ENCODE peak calls at places on chromosomes 2 and 18, in five cellular contexts. K is astrocyte, G is MM.1S, P is endothelial cell of umbilical vein, B is mammary epithelial cell. M is an unnamed sample. For H3K4me1, the result is how much of the 10 kb centered on the place peaks cover.

GRCh38 chr2:98643496-98644100 is 35.2 kb downstream of the UNC50 start:
- DNase-seq in K (no peak), G (no peak), P (no peak), B (no peak), M (peak)

GRCh38 chr2:99279969-99280695 is 20.9 kb downstream of the LYG1 start:
- DNase-seq in K (no peak), G (no peak), P (no peak), B (no peak), M (peak)

GRCh38 chr2:54760310-54760709 is 36.8 kb downstream of the EML6 start:
- DNase-seq in K (no peak), G (peak), P (no peak), B (no peak), M (no peak)

GRCh38 chr2:201907128-201907886 is 101.0 kb downstream of the CDK15 start:
- DNase-seq in K (peak), G (no peak), P (no peak), B (no peak), M (no peak)

GRCh38 chr2:19336781-19337180 is 21.6 kb downstream of the OSR1 start:
- DNase-seq in K (no peak), G (no peak), P (no peak), B (no peak), M (no peak)

GRCh38 chr18:77133920-77134496 is 1.4 kb upstream of the MBP start:
- DNase-seq in K (no peak), G (no peak), P (no peak), B (no peak), M (no peak)

GRCh38 chr2:953975-954686 is 3.5 kb downstream of the SNTG2 start:
- DNase-seq in K (peak), G (no peak), P (no peak), B (no peak), M (peak)

GRCh38 chr2:218582085-218582484 is 13.4 kb downstream of the CNOT9 start:
- DNase-seq in K (peak), G (no peak), P (peak), B (peak), M (peak)

GRCh38 chr18:10370716-10371115 is 83.7 kb upstream of the APCDD1 start:
- DNase-seq in K (no peak), G (no peak), P (no peak), B (no peak), M (no peak)

GRCh38 chr2:160583162-160583522 is 89.5 kb upstream of the RBMS1 start:
- DNase-seq in K (peak), G (no peak), P (peak), B (no peak), M (peak)

GRCh38 chr2:184689633-184690032 is 91.3 kb downstream of the ZNF804A start:
- DNase-seq in K (no peak), G (no peak), P (no peak), B (no peak), M (peak)

GRCh38 chr2:142037744-142038143 is 93.1 kb downstream of the LRP1B start:
- DNase-seq in K (peak), G (no peak), P (no peak), B (peak), M (peak)

GRCh38 chr2:141062016-141062415 is 1068.8 kb downstream of the LRP1B start:
- DNase-seq in K (no peak), G (no peak), P (no peak), B (no peak), M (no peak)

GRCh38 chr2:44075536-44075935 is 79.7 kb upstream of the LRPPRC start:
- DNase-seq in K (peak), G (no peak), P (no peak), B (no peak), M (peak)

GRCh38 chr2:24886640-24887324 is 33.3 kb downstream of the ADCY3 start:
- DNase-seq in K (peak), G (no peak), P (peak), B (no peak), M (no peak)

GRCh38 chr2:73089270-73090030 is 17.9 kb upstream of the SFXN5 start:
- DNase-seq in K (peak), G (no peak), P (peak), B (peak), M (peak)

GRCh38 chr2:27828305-27828704 is 56.8 kb downstream of the MRPL33 start:
- DNase-seq in K (no peak), G (no peak), P (no peak), B (no peak), M (no peak)

GRCh38 chr2:78355967-78356366 is 669.5 kb upstream of the REG3G start:
- DNase-seq in K (no peak), G (no peak), P (no peak), B (no peak), M (no peak)

GRCh38 chr2:72561621-72562318 is 264.1 kb downstream of the EXOC6B start:
- DNase-seq in K (peak), G (no peak), P (peak), B (peak), M (peak)

GRCh38 chr2:220051716-220052115 is 424.3 kb downstream of the SLC4A3 start:
- DNase-seq in K (no peak), G (no peak), P (no peak), B (no peak), M (no peak)

GRCh38 chr2:7707723-7708122 is 790.5 kb downstream of the RNF144A start:
- DNase-seq in K (peak), G (no peak), P (no peak), B (peak), M (peak)

GRCh38 chr2:9310390-9310789 is 103.8 kb downstream of the ASAP2 start:
- DNase-seq in K (peak), G (no peak), P (peak), B (peak), M (peak)

GRCh38 chr2:179239194-179239593 is 25.4 kb downstream of the SESTD1 start:
- DNase-seq in K (peak), G (peak), P (peak), B (peak), M (no peak)

GRCh38 chr2:21234721-21235120 is 111.0 kb downstream of the TDRD15 start:
- DNase-seq in K (no peak), G (no peak), P (no peak), B (no peak), M (no peak)

GRCh38 chr2:199810422-199811250 is 40.4 kb downstream of the FTCDNL1 start:
- DNase-seq in K (no peak), G (no peak), P (no peak), B (no peak), M (peak)

GRCh38 chr2:160293401-160293911 is 93.4 kb upstream of the ITGB6 start:
- DNase-seq in K (peak), G (no peak), P (no peak), B (peak), M (peak)

GRCh38 chr2:109129921-109130725 is 1.1 kb downstream of the SH3RF3 start:
- DNase-seq in K (peak), G (peak), P (peak), B (no peak), M (peak)

GRCh38 chr2:36613801-36614200 is 15.8 kb upstream of the FEZ2 start:
- DNase-seq in K (no peak), G (no peak), P (no peak), B (no peak), M (peak)

GRCh38 chr2:29084561-29084960 is 10.2 kb upstream of the PCARE start:
- DNase-seq in K (no peak), G (no peak), P (no peak), B (no peak), M (no peak)

GRCh38 chr2:62292190-62292589 is 96.3 kb downstream of the B3GNT2 start:
- DNase-seq in K (peak), G (no peak), P (no peak), B (peak), M (peak)

GRCh38 chr18:42275949-42276730 is 321.1 kb downstream of the PIK3C3 start:
- DNase-seq in K (no peak), G (no peak), P (no peak), B (no peak), M (no peak)

GRCh38 chr18:31303771-31304170 is 14.2 kb upstream of the DSG1 start:
- DNase-seq in K (peak), G (no peak), P (peak), B (no peak), M (no peak)

GRCh38 chr2:38835015-38835601 is 40.6 kb downstream of the DHX57 start:
- DNase-seq in K (no peak), G (peak), P (peak), B (peak), M (peak)

GRCh38 chr2:7681852-7682461 is 764.7 kb downstream of the RNF144A start:
- DNase-seq in K (no peak), G (no peak), P (no peak), B (no peak), M (no peak)

GRCh38 chr2:234404957-234405356 is 91.9 kb downstream of the ARL4C start:
- DNase-seq in K (no peak), G (no peak), P (peak), B (no peak), M (no peak)

GRCh38 chr2:106095478-106096392 is 98.4 kb downstream of the UXS1 start:
- DNase-seq in K (no peak), G (no peak), P (no peak), B (no peak), M (no peak)

GRCh38 chr18:45608400-45608799 is 6.9 kb upstream of the SLC14A2 start:
- DNase-seq in K (no peak), G (no peak), P (no peak), B (no peak), M (no peak)

GRCh38 chr2:3539836-3540235 is 18.3 kb downstream of the RNASEH1 start:
- DNase-seq in K (no peak), G (no peak), P (no peak), B (no peak), M (no peak)

GRCh38 chr2:158781562-158781961 is 13.6 kb upstream of the DAPL1 start:
- DNase-seq in K (peak), G (no peak), P (peak), B (peak), M (peak)

GRCh38 chr2:71505770-71506140 is 52.4 kb downstream of the DYSF start:
- DNase-seq in K (no peak), G (no peak), P (no peak), B (no peak), M (no peak)

GRCh38 chr2:71505086-71505769 is 51.9 kb downstream of the DYSF start:
- DNase-seq in K (no peak), G (no peak), P (peak), B (no peak), M (no peak)

GRCh38 chr2:71504611-71505010 is 51.2 kb downstream of the DYSF start:
- DNase-seq in K (no peak), G (no peak), P (no peak), B (no peak), M (no peak)

GRCh38 chr2:71502941-71503738 is 49.8 kb downstream of the DYSF start:
- DNase-seq in K (no peak), G (no peak), P (no peak), B (no peak), M (no peak)

GRCh38 chr2:71503827-71504226 is 50.5 kb downstream of the DYSF start:
- DNase-seq in K (no peak), G (no peak), P (peak), B (no peak), M (no peak)
- H3K4me1 ChIP-seq in K (under half), G (under half), P (half or more), B (under half), M (under half)

GRCh38 chr18:21745234-21745633 is 4.6 kb downstream of the MIB1 start:
- DNase-seq in K (no peak), G (no peak), P (no peak), B (no peak), M (no peak)
- H3K4me1 ChIP-seq in K (under half), G (under half), P (under half), B (under half), M (under half)

GRCh38 chr2:130390460-130391057 is 34.7 kb downstream of the PTPN18 start:
- DNase-seq in K (no peak), G (no peak), P (no peak), B (no peak), M (no peak)
- H3K4me1 ChIP-seq in K (under half), G (under half), P (under half), B (under half), M (under half)

GRCh38 chr2:66567742-66568141 is 132.8 kb downstream of the MEIS1 start:
- DNase-seq in K (no peak), G (no peak), P (no peak), B (no peak), M (no peak)

GRCh38 chr2:66570471-66570870 is 135.5 kb downstream of the MEIS1 start:
- DNase-seq in K (no peak), G (no peak), P (no peak), B (no peak), M (no peak)

GRCh38 chr2:66568650-66569300 is 133.8 kb downstream of the MEIS1 start:
- DNase-seq in K (no peak), G (no peak), P (no peak), B (no peak), M (no peak)

GRCh38 chr2:66569974-66570373 is 135.0 kb downstream of the MEIS1 start:
- DNase-seq in K (no peak), G (no peak), P (no peak), B (no peak), M (no peak)

DNA sequence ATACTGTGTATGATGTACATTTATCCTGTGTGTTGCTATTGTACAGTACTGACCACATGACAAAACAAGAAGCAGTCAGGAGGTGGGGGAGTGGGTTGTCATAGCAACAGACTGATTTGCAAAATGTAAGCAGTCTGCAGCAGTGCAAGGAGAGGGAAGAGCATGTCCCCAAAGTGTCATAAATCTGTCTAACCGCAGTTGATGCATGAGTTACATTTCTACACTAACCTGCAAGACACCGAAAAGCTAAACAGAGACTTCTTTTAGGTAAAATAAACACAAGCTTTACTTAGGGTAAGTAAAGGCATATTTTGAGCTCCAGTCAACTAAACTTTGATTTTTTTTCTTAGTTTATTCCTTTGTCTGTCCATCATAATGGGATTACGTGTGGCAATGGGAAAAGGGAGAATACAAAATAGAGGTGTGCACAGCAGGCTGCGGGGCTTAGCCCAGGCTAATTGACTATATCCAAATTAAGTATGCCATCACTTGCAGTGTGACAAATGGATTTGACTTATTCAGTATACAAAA is 134.5 kb downstream of the MEIS1 start:
- DNase-seq in K (peak), G (no peak), P (peak), B (no peak), M (no peak)
- H3K4me1 ChIP-seq in K (under half), G (under half), P (under half), B (under half), M (under half)

DNA sequence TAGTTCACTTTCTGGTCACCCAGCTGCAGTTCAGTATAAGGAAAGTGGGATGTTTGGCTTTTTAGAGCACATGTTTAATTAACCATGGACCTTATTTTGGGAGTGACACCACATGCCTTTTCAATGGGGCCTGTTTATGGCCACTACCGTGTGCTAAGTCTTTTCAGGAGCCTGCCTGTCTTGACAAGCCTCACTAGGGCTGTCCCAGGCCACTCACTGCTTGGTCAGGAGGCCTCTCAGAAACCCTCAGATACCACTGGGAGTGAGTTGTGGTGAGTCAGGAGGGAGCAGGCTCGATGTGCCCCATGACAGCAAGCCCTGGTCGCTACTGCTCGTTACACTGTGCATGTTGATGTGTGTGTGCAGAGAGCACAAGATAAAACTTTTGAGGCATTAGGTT is 123.0 kb downstream of the MAP4K4 start:
- DNase-seq in K (peak), G (no peak), P (no peak), B (peak), M (peak)
- H3K4me1 ChIP-seq in K (half or more), G (under half), P (half or more), B (half or more), M (under half)

M was measured in adipocyte.